ENCODE peak calls at places on chromosome 7, in four cellular contexts. J, X, D and L are unnamed samples.

GRCh38 chr7:99143853-99144672 is at the start of gene SMURF1:
- DNase-seq in J (peak), X (peak), D (no peak), L (peak)

GRCh38 chr7:42625391-42625790 is 286.5 kb downstream of the C7orf25 start:
- DNase-seq in J (no peak), X (no peak), D (no peak), L (no peak)

GRCh38 chr7:33986951-33987948 is 81.9 kb downstream of the BMPER start:
- DNase-seq in J (peak), X (no peak), D (peak), L (no peak)

GRCh38 chr7:103851357-103851756 is 138.1 kb downstream of the RELN start:
- DNase-seq in J (no peak), X (no peak), D (no peak), L (no peak)

GRCh38 chr7:138460176-138460648 is at the start of gene TRIM24:
- DNase-seq in J (no peak), X (no peak), D (no peak), L (no peak)

GRCh38 chr7:2036786-2037185 is 196.0 kb downstream of the MAD1L1 start:
- DNase-seq in J (peak), X (no peak), D (no peak), L (peak)

GRCh38 chr7:146115665-146116451 is 743 bp upstream of the CNTNAP2 start:
- DNase-seq in J (no peak), X (peak), D (peak), L (no peak)

GRCh38 chr7:13231216-13231615 is 543.8 kb downstream of the ARL4A start:
- DNase-seq in J (no peak), X (no peak), D (no peak), L (no peak)

GRCh38 chr7:141328290-141328689 is 222.9 kb upstream of the AGK start:
- DNase-seq in J (no peak), X (no peak), D (no peak), L (no peak)

GRCh38 chr7:112404321-112404720 is 45.9 kb upstream of the IFRD1 start:
- DNase-seq in J (no peak), X (no peak), D (no peak), L (no peak)

GRCh38 chr7:42167206-42167913 is 69.6 kb downstream of the GLI3 start:
- DNase-seq in J (no peak), X (no peak), D (no peak), L (no peak)

GRCh38 chr7:17109017-17109416 is 189.4 kb upstream of the AHR start:
- DNase-seq in J (no peak), X (no peak), D (peak), L (no peak)

GRCh38 chr7:148905093-148905666 is 21.1 kb upstream of the EZH2 start:
- DNase-seq in J (no peak), X (no peak), D (no peak), L (no peak)

GRCh38 chr7:76149847-76150691 is 51.6 kb upstream of the SRRM3 start:
- DNase-seq in J (no peak), X (no peak), D (no peak), L (no peak)

GRCh38 chr7:123787227-123788007 is 38.6 kb upstream of the WASL start:
- DNase-seq in J (no peak), X (no peak), D (no peak), L (no peak)

GRCh38 chr7:157550300-157551275 is 213.8 kb downstream of the DNAJB6 start:
- DNase-seq in J (peak), X (no peak), D (no peak), L (peak)